ENCODE peak calls at places on chromosomes 1 and 21, in ten cellular contexts. O is psoas muscle; K is GM23338; U is tibial artery; Z is IMR-90; E is GM06990; G is upper lobe of right lung; F is adrenal gland; D is CD8-positive, alpha-beta T cell; P is left lung. T is an unnamed sample.

GRCh38 chr1:67897270-67897949 is 64.1 kb upstream of the GNG12 start:
- DNase-seq in E (no peak), G (no peak), O (no peak), K (no peak), Z (peak; percentile 72), F (no peak), D (no peak), U (no peak), P (no peak), T (peak; percentile 40)

GRCh38 chr21:41816583-41817165 is 49.8 kb upstream of the RIPK4 start:
- DNase-seq in K (peak; percentile 82), Z (peak; percentile 46), F (peak; percentile 69), G (peak; percentile 84), D (peak; percentile 42), P (peak; percentile 54), O (no peak), E (peak; percentile 68), U (peak; percentile 80), T (peak; percentile 4)

GRCh38 chr1:210132582-210132981 is 100.0 kb upstream of the SERTAD4 start:
- DNase-seq in E (no peak), O (no peak), K (peak; percentile 72), G (no peak), P (no peak), F (peak; percentile 20), Z (peak; percentile 40), U (no peak), D (no peak), T (no peak)

GRCh38 chr1:41537788-41538351 is 53.4 kb upstream of the EDN2 start:
- DNase-seq in F (peak; percentile 57), O (peak; percentile 90), K (no peak), P (peak; percentile 53), Z (peak; percentile 88), G (peak; percentile 69), U (peak; percentile 93), E (no peak), D (no peak), T (peak; percentile 76)

GRCh38 chr1:7516341-7516740 is 254.8 kb upstream of the VAMP3 start:
- DNase-seq in F (no peak), P (no peak), E (no peak), O (peak; percentile 15), Z (peak; percentile 41), G (no peak), D (no peak), U (no peak), K (peak; percentile 71), T (no peak)

GRCh38 chr1:4786061-4786460 is 131.7 kb downstream of the AJAP1 start:
- DNase-seq in G (peak; percentile 38), D (no peak), O (no peak), K (no peak), Z (no peak), E (no peak), U (peak; percentile 41), P (no peak), F (no peak), T (no peak)

GRCh38 chr1:230148194-230148581 is 81.2 kb downstream of the GALNT2 start:
- DNase-seq in U (no peak), O (no peak), P (no peak), E (no peak), G (no peak), F (no peak), K (no peak), Z (no peak), D (no peak), T (no peak)

GRCh38 chr21:27764056-27764455 is 797.2 kb upstream of the ADAMTS5 start:
- DNase-seq in G (no peak), F (no peak), Z (no peak), O (no peak), P (no peak), D (no peak), U (no peak), K (no peak), E (no peak), T (no peak)

DNA sequence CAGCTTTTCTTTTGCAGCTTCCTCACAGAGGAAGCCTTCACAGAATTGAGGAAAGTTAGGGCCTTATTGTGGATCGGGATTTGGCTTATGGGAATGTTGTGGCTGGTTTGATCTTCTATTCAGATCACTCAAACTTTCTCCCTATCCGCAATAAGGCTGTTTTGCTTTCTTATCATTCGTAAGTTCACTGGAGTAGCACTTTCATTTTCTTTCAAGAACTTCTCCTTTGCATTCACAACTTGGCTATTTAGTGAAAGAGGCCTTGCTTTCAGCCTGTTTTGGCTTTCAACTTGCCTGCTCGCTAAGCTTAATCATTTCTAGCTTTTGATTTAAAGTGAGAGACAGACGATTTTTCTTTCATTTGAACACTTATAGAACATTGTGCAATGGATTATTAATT is 181.9 kb upstream of the B3GALT2 start:
- DNase-seq in K (no peak), P (no peak), Z (no peak), O (no peak), G (no peak), E (no peak), D (no peak), F (no peak), U (no peak), T (no peak)
- TF ChIP-seq CTCF in K (no peak), P (no peak), Z (no peak), O (no peak), G (no peak), E (no peak), D (no peak), F (no peak), U (no peak), T (no peak)

GRCh38 chr1:180937012-180937372 is 24.3 kb downstream of the KIAA1614 start:
- DNase-seq in F (no peak), E (no peak), U (no peak), P (no peak), O (no peak), D (no peak), K (no peak), Z (no peak), G (no peak), T (no peak)

GRCh38 chr1:180937624-180938225 is 25.0 kb downstream of the KIAA1614 start:
- DNase-seq in D (no peak), O (no peak), E (no peak), G (no peak), F (no peak), Z (no peak), U (no peak), P (no peak), K (no peak), T (no peak)

GRCh38 chr1:180940445-180940844 is 27.7 kb downstream of the KIAA1614 start:
- DNase-seq in D (no peak), O (no peak), Z (no peak), U (no peak), E (no peak), K (no peak), P (no peak), F (no peak), G (no peak), T (no peak)

GRCh38 chr1:180939706-180940094 is 27.0 kb downstream of the KIAA1614 start:
- DNase-seq in P (no peak), K (no peak), G (no peak), Z (no peak), F (no peak), D (no peak), E (no peak), U (no peak), O (no peak), T (no peak)

GRCh38 chr1:180939072-180939705 is 26.5 kb downstream of the KIAA1614 start:
- DNase-seq in F (no peak), Z (no peak), O (no peak), K (no peak), E (no peak), G (no peak), P (no peak), D (no peak), U (no peak), T (no peak)
- TF ChIP-seq CTCF in F (no peak), Z (no peak), O (no peak), K (no peak), E (no peak), G (no peak), P (no peak), D (no peak), U (no peak), T (no peak)

DNA sequence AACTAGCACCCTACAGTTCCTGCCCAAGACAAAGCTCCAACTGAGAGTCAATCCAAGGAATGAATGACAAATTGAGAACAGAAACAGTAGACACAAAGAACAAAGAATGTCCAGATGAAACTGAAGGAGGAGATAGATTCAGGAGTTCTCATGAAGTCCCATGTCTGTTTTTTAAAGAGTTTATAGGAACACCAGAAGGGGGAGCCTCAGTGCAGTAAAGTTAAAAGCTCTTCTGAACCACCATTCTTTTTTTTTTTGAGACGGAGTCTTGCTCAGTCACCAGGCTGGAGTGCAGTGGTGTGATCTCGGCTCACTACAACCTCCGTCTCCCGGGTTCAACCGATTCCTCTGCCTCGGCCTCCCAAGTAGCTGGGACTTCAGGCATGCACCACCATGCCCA is 323.6 kb downstream of the MRPL39 start:
- DNase-seq in G (no peak), Z (peak; percentile 56), P (no peak), U (no peak), O (no peak), K (peak; percentile 84), D (no peak), E (no peak), F (no peak), T (peak; percentile 10)
- TF ChIP-seq CTCF in G (peak; percentile 38), Z (peak; percentile 58), P (no peak), U (no peak), O (no peak), K (peak; percentile 50), D (no peak), E (peak; percentile 47), F (peak; percentile 36), T (peak; percentile 28)

DNA sequence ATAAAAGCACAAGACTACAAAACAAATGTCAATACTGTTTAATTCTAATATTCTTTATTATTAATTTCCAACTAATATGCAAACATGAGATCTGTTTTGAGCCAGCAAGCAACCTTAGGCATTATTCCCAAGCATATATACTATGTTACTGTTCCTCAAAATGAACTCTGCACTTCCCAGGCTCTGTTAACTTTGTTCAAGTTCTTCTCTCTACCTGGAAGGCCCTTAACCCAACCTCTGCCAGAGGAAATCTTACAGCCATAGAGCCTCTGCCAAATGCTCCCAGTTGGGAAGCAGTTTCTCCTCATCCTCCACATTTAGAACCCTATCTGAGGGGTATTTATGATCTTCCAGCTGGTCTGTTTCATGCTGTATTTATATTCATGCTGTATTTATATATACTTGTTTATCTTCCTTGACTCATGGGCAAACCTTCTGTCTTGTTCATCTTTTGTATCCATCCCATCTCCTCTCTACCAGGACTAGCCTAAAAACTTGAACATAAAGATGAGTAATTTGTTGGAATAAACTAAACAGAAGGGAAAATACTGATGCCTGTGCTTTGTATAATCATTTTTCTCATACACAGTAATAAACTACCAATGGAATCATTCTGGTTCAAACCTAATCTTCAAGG is 5.3 kb downstream of the IVNS1ABP start:
- DNase-seq in P (no peak), F (no peak), O (no peak), U (no peak), D (no peak), E (no peak), K (no peak), Z (peak; percentile 79), G (no peak), T (no peak)
- TF ChIP-seq CTCF in P (no peak), F (no peak), O (no peak), U (no peak), D (no peak), E (no peak), K (no peak), Z (no peak), G (no peak), T (no peak)

DNA sequence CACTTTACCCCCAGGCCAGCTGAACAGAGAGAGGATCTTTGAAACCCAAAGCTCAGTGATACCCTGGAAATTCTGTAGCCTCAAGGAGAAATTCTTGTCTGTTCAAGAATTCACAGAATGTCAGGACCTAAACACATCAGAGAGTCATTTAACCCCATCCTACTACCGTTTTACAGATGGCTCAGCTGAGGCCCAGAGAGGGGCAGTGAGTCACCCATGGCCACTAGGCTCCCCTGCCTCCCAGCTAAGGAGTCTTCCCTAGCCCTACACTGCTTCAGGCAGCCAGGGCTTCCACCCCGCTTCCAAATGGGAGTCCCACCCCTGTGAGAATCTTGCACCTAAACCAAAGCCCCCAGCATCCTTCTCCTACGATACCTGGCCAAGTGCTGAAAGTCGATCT is 28.3 kb downstream of the VWA5B1 start:
- DNase-seq in G (no peak), Z (peak; percentile 28), K (no peak), E (no peak), P (no peak), F (no peak), U (no peak), O (no peak), D (no peak), T (no peak)
- TF ChIP-seq CTCF in G (no peak), Z (no peak), K (no peak), E (no peak), P (no peak), F (no peak), U (no peak), O (no peak), D (no peak), T (no peak)